ENCODE peak calls at places on chromosome 2, in eight cellular contexts. One of them, this sample, is unnamed.

GRCh38 chr2:221914334-221914733 is 342.2 kb upstream of the EPHA4 start:
- DNase-seq in NCI-H1105: no peak
- DNase-seq in NCI-H1417 treated with DMSO at 0.1 percent for 48 hours: no peak
- DNase-seq in right lobe of liver: no peak
- DNase-seq in AG10803: no peak
- DNase-seq in activated CD4-positive, alpha-beta T cell treated with anti-CD3 and anti-CD28 coated beads for 48 hours: no peak
- DNase-seq in activated CD4-positive, CD25-positive, alpha-beta regulatory T cell: no peak
- DNase-seq in posterior cingulate gyrus: no peak
- DNase-seq in this sample: no peak

GRCh38 chr2:218883491-218884490 is 3.1 kb downstream of the WNT10A start:
- DNase-seq in AG10803: no peak
- DNase-seq in NCI-H1417 treated with DMSO at 0.1 percent for 48 hours: no peak
- DNase-seq in posterior cingulate gyrus: peak
- DNase-seq in NCI-H1105: peak
- DNase-seq in activated CD4-positive, CD25-positive, alpha-beta regulatory T cell: no peak
- DNase-seq in right lobe of liver: peak
- DNase-seq in activated CD4-positive, alpha-beta T cell treated with anti-CD3 and anti-CD28 coated beads for 48 hours: no peak
- DNase-seq in this sample: no peak

GRCh38 chr2:37350034-37350433 is 5.6 kb downstream of the QPCT start:
- DNase-seq in activated CD4-positive, alpha-beta T cell treated with anti-CD3 and anti-CD28 coated beads for 48 hours: no peak
- DNase-seq in activated CD4-positive, CD25-positive, alpha-beta regulatory T cell: no peak
- DNase-seq in posterior cingulate gyrus: no peak
- DNase-seq in NCI-H1105: peak
- DNase-seq in NCI-H1417 treated with DMSO at 0.1 percent for 48 hours: peak
- DNase-seq in right lobe of liver: no peak
- DNase-seq in AG10803: no peak
- DNase-seq in this sample: no peak

GRCh38 chr2:79294994-79295393 is 135.4 kb upstream of the REG3A start:
- DNase-seq in NCI-H1417 treated with DMSO at 0.1 percent for 48 hours: no peak
- DNase-seq in NCI-H1105: no peak
- DNase-seq in activated CD4-positive, alpha-beta T cell treated with anti-CD3 and anti-CD28 coated beads for 48 hours: no peak
- DNase-seq in AG10803: no peak
- DNase-seq in activated CD4-positive, CD25-positive, alpha-beta regulatory T cell: no peak
- DNase-seq in right lobe of liver: no peak
- DNase-seq in posterior cingulate gyrus: no peak
- DNase-seq in this sample: no peak

GRCh38 chr2:18267501-18267900 is 293.0 kb downstream of the RDH14 start:
- DNase-seq in activated CD4-positive, CD25-positive, alpha-beta regulatory T cell: no peak
- DNase-seq in right lobe of liver: no peak
- DNase-seq in posterior cingulate gyrus: no peak
- DNase-seq in NCI-H1417 treated with DMSO at 0.1 percent for 48 hours: no peak
- DNase-seq in AG10803: no peak
- DNase-seq in NCI-H1105: no peak
- DNase-seq in activated CD4-positive, alpha-beta T cell treated with anti-CD3 and anti-CD28 coated beads for 48 hours: no peak
- DNase-seq in this sample: no peak

GRCh38 chr2:8103085-8103708 is 578.7 kb upstream of the ID2 start:
- DNase-seq in activated CD4-positive, alpha-beta T cell treated with anti-CD3 and anti-CD28 coated beads for 48 hours: no peak
- DNase-seq in NCI-H1417 treated with DMSO at 0.1 percent for 48 hours: no peak
- DNase-seq in AG10803: peak
- DNase-seq in right lobe of liver: no peak
- DNase-seq in NCI-H1105: peak
- DNase-seq in posterior cingulate gyrus: no peak
- DNase-seq in activated CD4-positive, CD25-positive, alpha-beta regulatory T cell: no peak
- DNase-seq in this sample: no peak

GRCh38 chr2:144114761-144115160 is 405.2 kb downstream of the ZEB2 start:
- DNase-seq in AG10803: peak
- DNase-seq in activated CD4-positive, CD25-positive, alpha-beta regulatory T cell: no peak
- DNase-seq in NCI-H1417 treated with DMSO at 0.1 percent for 48 hours: no peak
- DNase-seq in posterior cingulate gyrus: no peak
- DNase-seq in activated CD4-positive, alpha-beta T cell treated with anti-CD3 and anti-CD28 coated beads for 48 hours: no peak
- DNase-seq in NCI-H1105: no peak
- DNase-seq in right lobe of liver: no peak
- DNase-seq in this sample: no peak

GRCh38 chr2:19038096-19039015 is 320.1 kb downstream of the OSR1 start:
- DNase-seq in right lobe of liver: no peak
- DNase-seq in posterior cingulate gyrus: no peak
- DNase-seq in NCI-H1105: no peak
- DNase-seq in activated CD4-positive, CD25-positive, alpha-beta regulatory T cell: no peak
- DNase-seq in activated CD4-positive, alpha-beta T cell treated with anti-CD3 and anti-CD28 coated beads for 48 hours: no peak
- DNase-seq in NCI-H1417 treated with DMSO at 0.1 percent for 48 hours: no peak
- DNase-seq in AG10803: peak
- DNase-seq in this sample: no peak

GRCh38 chr2:100230754-100231153 is 88.4 kb upstream of the AFF3 start:
- DNase-seq in right lobe of liver: no peak
- DNase-seq in activated CD4-positive, CD25-positive, alpha-beta regulatory T cell: no peak
- DNase-seq in activated CD4-positive, alpha-beta T cell treated with anti-CD3 and anti-CD28 coated beads for 48 hours: no peak
- DNase-seq in NCI-H1105: no peak
- DNase-seq in AG10803: no peak
- DNase-seq in posterior cingulate gyrus: no peak
- DNase-seq in NCI-H1417 treated with DMSO at 0.1 percent for 48 hours: no peak
- DNase-seq in this sample: no peak

GRCh38 chr2:236352761-236353593 is 88.8 kb upstream of the ASB18 start:
- DNase-seq in NCI-H1105: peak
- DNase-seq in activated CD4-positive, alpha-beta T cell treated with anti-CD3 and anti-CD28 coated beads for 48 hours: peak
- DNase-seq in AG10803: peak
- DNase-seq in posterior cingulate gyrus: no peak
- DNase-seq in NCI-H1417 treated with DMSO at 0.1 percent for 48 hours: peak
- DNase-seq in activated CD4-positive, CD25-positive, alpha-beta regulatory T cell: no peak
- DNase-seq in right lobe of liver: no peak
- DNase-seq in this sample: no peak

GRCh38 chr2:15517793-15518192 is 43.3 kb downstream of the NBAS start:
- DNase-seq in NCI-H1417 treated with DMSO at 0.1 percent for 48 hours: no peak
- DNase-seq in activated CD4-positive, CD25-positive, alpha-beta regulatory T cell: no peak
- DNase-seq in posterior cingulate gyrus: no peak
- DNase-seq in AG10803: no peak
- DNase-seq in activated CD4-positive, alpha-beta T cell treated with anti-CD3 and anti-CD28 coated beads for 48 hours: no peak
- DNase-seq in right lobe of liver: no peak
- DNase-seq in NCI-H1105: no peak
- DNase-seq in this sample: no peak

GRCh38 chr2:42568431-42569115 is at the start of gene MTA3:
- DNase-seq in right lobe of liver: peak
- DNase-seq in AG10803: peak
- DNase-seq in NCI-H1105: peak
- DNase-seq in posterior cingulate gyrus: peak
- DNase-seq in activated CD4-positive, CD25-positive, alpha-beta regulatory T cell: peak
- DNase-seq in activated CD4-positive, alpha-beta T cell treated with anti-CD3 and anti-CD28 coated beads for 48 hours: peak
- DNase-seq in NCI-H1417 treated with DMSO at 0.1 percent for 48 hours: no peak
- DNase-seq in this sample: peak

GRCh38 chr2:142786922-142787702 is 90.4 kb upstream of the KYNU start:
- DNase-seq in activated CD4-positive, CD25-positive, alpha-beta regulatory T cell: no peak
- DNase-seq in AG10803: no peak
- DNase-seq in activated CD4-positive, alpha-beta T cell treated with anti-CD3 and anti-CD28 coated beads for 48 hours: no peak
- DNase-seq in right lobe of liver: no peak
- DNase-seq in posterior cingulate gyrus: no peak
- DNase-seq in NCI-H1417 treated with DMSO at 0.1 percent for 48 hours: no peak
- DNase-seq in NCI-H1105: no peak
- DNase-seq in this sample: no peak

GRCh38 chr2:203659650-203660049 is 46.8 kb upstream of the CD28 start:
- DNase-seq in posterior cingulate gyrus: no peak
- DNase-seq in NCI-H1105: no peak
- DNase-seq in NCI-H1417 treated with DMSO at 0.1 percent for 48 hours: no peak
- DNase-seq in activated CD4-positive, alpha-beta T cell treated with anti-CD3 and anti-CD28 coated beads for 48 hours: no peak
- DNase-seq in activated CD4-positive, CD25-positive, alpha-beta regulatory T cell: no peak
- DNase-seq in right lobe of liver: no peak
- DNase-seq in AG10803: no peak
- DNase-seq in this sample: no peak

GRCh38 chr2:138030459-138030858 is 66.2 kb downstream of the HNMT start:
- DNase-seq in posterior cingulate gyrus: no peak
- DNase-seq in AG10803: peak
- DNase-seq in activated CD4-positive, alpha-beta T cell treated with anti-CD3 and anti-CD28 coated beads for 48 hours: no peak
- DNase-seq in NCI-H1417 treated with DMSO at 0.1 percent for 48 hours: no peak
- DNase-seq in activated CD4-positive, CD25-positive, alpha-beta regulatory T cell: no peak
- DNase-seq in right lobe of liver: no peak
- DNase-seq in NCI-H1105: no peak
- DNase-seq in this sample: no peak

GRCh38 chr2:36433311-36434217 is 78.0 kb downstream of the CRIM1 start:
- DNase-seq in right lobe of liver: no peak
- DNase-seq in posterior cingulate gyrus: peak
- DNase-seq in NCI-H1417 treated with DMSO at 0.1 percent for 48 hours: peak
- DNase-seq in activated CD4-positive, CD25-positive, alpha-beta regulatory T cell: no peak
- DNase-seq in activated CD4-positive, alpha-beta T cell treated with anti-CD3 and anti-CD28 coated beads for 48 hours: no peak
- DNase-seq in NCI-H1105: peak
- DNase-seq in AG10803: peak
- DNase-seq in this sample: no peak

GRCh38 chr2:73984922-73985317 is 210 bp downstream of the TET3 start:
- DNase-seq in activated CD4-positive, alpha-beta T cell treated with anti-CD3 and anti-CD28 coated beads for 48 hours: peak
- DNase-seq in right lobe of liver: peak
- DNase-seq in AG10803: no peak
- DNase-seq in posterior cingulate gyrus: no peak
- DNase-seq in NCI-H1417 treated with DMSO at 0.1 percent for 48 hours: no peak
- DNase-seq in NCI-H1105: no peak
- DNase-seq in activated CD4-positive, CD25-positive, alpha-beta regulatory T cell: peak
- DNase-seq in this sample: no peak

GRCh38 chr2:221124542-221125235 is 447.4 kb downstream of the EPHA4 start:
- DNase-seq in activated CD4-positive, CD25-positive, alpha-beta regulatory T cell: no peak
- DNase-seq in posterior cingulate gyrus: no peak
- DNase-seq in activated CD4-positive, alpha-beta T cell treated with anti-CD3 and anti-CD28 coated beads for 48 hours: no peak
- DNase-seq in NCI-H1417 treated with DMSO at 0.1 percent for 48 hours: no peak
- DNase-seq in right lobe of liver: no peak
- DNase-seq in NCI-H1105: peak
- DNase-seq in AG10803: no peak
- DNase-seq in this sample: no peak

GRCh38 chr2:213149949-213150314 is 1.5 kb downstream of the IKZF2 start:
- DNase-seq in right lobe of liver: no peak
- DNase-seq in NCI-H1105: no peak
- DNase-seq in activated CD4-positive, CD25-positive, alpha-beta regulatory T cell: no peak
- DNase-seq in AG10803: no peak
- DNase-seq in posterior cingulate gyrus: no peak
- DNase-seq in activated CD4-positive, alpha-beta T cell treated with anti-CD3 and anti-CD28 coated beads for 48 hours: no peak
- DNase-seq in NCI-H1417 treated with DMSO at 0.1 percent for 48 hours: no peak
- DNase-seq in this sample: no peak

GRCh38 chr2:23091019-23091418 is 294.0 kb upstream of the KLHL29 start:
- DNase-seq in AG10803: no peak
- DNase-seq in NCI-H1417 treated with DMSO at 0.1 percent for 48 hours: no peak
- DNase-seq in NCI-H1105: no peak
- DNase-seq in posterior cingulate gyrus: no peak
- DNase-seq in activated CD4-positive, alpha-beta T cell treated with anti-CD3 and anti-CD28 coated beads for 48 hours: no peak
- DNase-seq in activated CD4-positive, CD25-positive, alpha-beta regulatory T cell: no peak
- DNase-seq in right lobe of liver: no peak
- DNase-seq in this sample: no peak

GRCh38 chr2:178295115-178295514 is 100.8 kb downstream of the OSBPL6 start:
- DNase-seq in AG10803: no peak
- DNase-seq in right lobe of liver: no peak
- DNase-seq in posterior cingulate gyrus: no peak
- DNase-seq in activated CD4-positive, CD25-positive, alpha-beta regulatory T cell: no peak
- DNase-seq in activated CD4-positive, alpha-beta T cell treated with anti-CD3 and anti-CD28 coated beads for 48 hours: no peak
- DNase-seq in NCI-H1105: no peak
- DNase-seq in NCI-H1417 treated with DMSO at 0.1 percent for 48 hours: no peak
- DNase-seq in this sample: no peak

GRCh38 chr2:197028230-197028629 is 101.7 kb upstream of the PGAP1 start:
- DNase-seq in activated CD4-positive, CD25-positive, alpha-beta regulatory T cell: no peak
- DNase-seq in NCI-H1417 treated with DMSO at 0.1 percent for 48 hours: no peak
- DNase-seq in AG10803: peak
- DNase-seq in posterior cingulate gyrus: no peak
- DNase-seq in NCI-H1105: no peak
- DNase-seq in activated CD4-positive, alpha-beta T cell treated with anti-CD3 and anti-CD28 coated beads for 48 hours: no peak
- DNase-seq in right lobe of liver: no peak
- DNase-seq in this sample: no peak

GRCh38 chr2:30950339-30950738 is 143.1 kb upstream of the CAPN13 start:
- DNase-seq in activated CD4-positive, alpha-beta T cell treated with anti-CD3 and anti-CD28 coated beads for 48 hours: no peak
- DNase-seq in activated CD4-positive, CD25-positive, alpha-beta regulatory T cell: no peak
- DNase-seq in NCI-H1105: no peak
- DNase-seq in NCI-H1417 treated with DMSO at 0.1 percent for 48 hours: no peak
- DNase-seq in right lobe of liver: no peak
- DNase-seq in AG10803: no peak
- DNase-seq in posterior cingulate gyrus: no peak
- DNase-seq in this sample: no peak

GRCh38 chr2:120108749-120109148 is 95.9 kb downstream of the EPB41L5 start:
- DNase-seq in right lobe of liver: no peak
- DNase-seq in NCI-H1105: no peak
- DNase-seq in AG10803: peak
- DNase-seq in NCI-H1417 treated with DMSO at 0.1 percent for 48 hours: no peak
- DNase-seq in activated CD4-positive, alpha-beta T cell treated with anti-CD3 and anti-CD28 coated beads for 48 hours: no peak
- DNase-seq in activated CD4-positive, CD25-positive, alpha-beta regulatory T cell: no peak
- DNase-seq in posterior cingulate gyrus: no peak
- DNase-seq in this sample: no peak

GRCh38 chr2:23624378-23624777 is 239.4 kb downstream of the KLHL29 start:
- DNase-seq in NCI-H1417 treated with DMSO at 0.1 percent for 48 hours: no peak
- DNase-seq in AG10803: no peak
- DNase-seq in NCI-H1105: no peak
- DNase-seq in activated CD4-positive, alpha-beta T cell treated with anti-CD3 and anti-CD28 coated beads for 48 hours: peak
- DNase-seq in activated CD4-positive, CD25-positive, alpha-beta regulatory T cell: no peak
- DNase-seq in posterior cingulate gyrus: peak
- DNase-seq in right lobe of liver: no peak
- DNase-seq in this sample: no peak

GRCh38 chr2:228545041-228545440 is 363.6 kb upstream of the SPHKAP start:
- DNase-seq in AG10803: peak
- DNase-seq in NCI-H1105: no peak
- DNase-seq in activated CD4-positive, CD25-positive, alpha-beta regulatory T cell: no peak
- DNase-seq in right lobe of liver: no peak
- DNase-seq in NCI-H1417 treated with DMSO at 0.1 percent for 48 hours: no peak
- DNase-seq in activated CD4-positive, alpha-beta T cell treated with anti-CD3 and anti-CD28 coated beads for 48 hours: no peak
- DNase-seq in posterior cingulate gyrus: no peak
- DNase-seq in this sample: no peak

GRCh38 chr2:222915092-222915957 is 54.5 kb downstream of the ACSL3 start:
- DNase-seq in NCI-H1105: no peak
- DNase-seq in NCI-H1417 treated with DMSO at 0.1 percent for 48 hours: no peak
- DNase-seq in AG10803: peak
- DNase-seq in right lobe of liver: no peak
- DNase-seq in posterior cingulate gyrus: no peak
- DNase-seq in activated CD4-positive, CD25-positive, alpha-beta regulatory T cell: no peak
- DNase-seq in activated CD4-positive, alpha-beta T cell treated with anti-CD3 and anti-CD28 coated beads for 48 hours: no peak
- DNase-seq in this sample: no peak

GRCh38 chr2:213175673-213176247 is 24.3 kb upstream of the IKZF2 start:
- DNase-seq in AG10803: no peak
- DNase-seq in NCI-H1105: no peak
- DNase-seq in right lobe of liver: no peak
- DNase-seq in posterior cingulate gyrus: no peak
- DNase-seq in activated CD4-positive, alpha-beta T cell treated with anti-CD3 and anti-CD28 coated beads for 48 hours: no peak
- DNase-seq in NCI-H1417 treated with DMSO at 0.1 percent for 48 hours: no peak
- DNase-seq in activated CD4-positive, CD25-positive, alpha-beta regulatory T cell: no peak
- DNase-seq in this sample: no peak